ENCODE peak calls at places on chromosomes 16 and 17, in six cellular contexts. U, B, H, S, T and X are unnamed samples.

GRCh38 chr16:78483124-78483992 is 383.9 kb downstream of the WWOX start:
- DNase-seq in U (no peak), B (no peak), H (no peak), S (no peak), T (no peak), X (no peak)

GRCh38 chr17:32609085-32609484 is 122.3 kb downstream of the CDK5R1 start:
- DNase-seq in U (no peak), B (no peak), H (no peak), S (no peak), T (no peak), X (no peak)

GRCh38 chr16:57341441-57342303 is 16.9 kb upstream of the CCL22 start:
- DNase-seq in U (peak), B (peak), H (no peak), S (no peak), T (no peak), X (no peak)

GRCh38 chr17:7922499-7923289 is 6.6 kb upstream of the RNF227 start:
- DNase-seq in U (peak), B (peak), H (peak), S (peak), T (peak), X (peak)

GRCh38 chr16:49471038-49471727 is 97.6 kb downstream of the C16orf78 start:
- DNase-seq in U (no peak), B (no peak), H (peak), S (peak), T (no peak), X (no peak)

GRCh38 chr17:27499451-27500265 is 43.4 kb downstream of the KSR1 start:
- DNase-seq in U (no peak), B (no peak), H (no peak), S (no peak), T (no peak), X (no peak)

GRCh38 chr16:84759061-84759460 is 59.3 kb downstream of the USP10 start:
- DNase-seq in U (peak), B (peak), H (no peak), S (no peak), T (no peak), X (no peak)

GRCh38 chr17:72592242-72592966 is 471.6 kb downstream of the SOX9 start:
- DNase-seq in U (peak), B (peak), H (peak), S (peak), T (peak), X (peak)

GRCh38 chr16:85422374-85423185 is 190.5 kb upstream of the GSE1 start:
- DNase-seq in U (no peak), B (no peak), H (peak), S (no peak), T (no peak), X (no peak)

GRCh38 chr17:50660042-50660886 is 25.6 kb downstream of the ABCC3 start:
- DNase-seq in U (no peak), B (peak), H (no peak), S (no peak), T (no peak), X (no peak)

GRCh38 chr17:65892912-65893377 is 299.0 kb downstream of the CEP112 start:
- DNase-seq in U (no peak), B (no peak), H (no peak), S (no peak), T (no peak), X (no peak)

GRCh38 chr16:31269541-31269940 is 9.8 kb downstream of the ITGAM start:
- DNase-seq in U (no peak), B (no peak), H (no peak), S (no peak), T (no peak), X (no peak)

GRCh38 chr17:52383493-52384100 is 225.1 kb upstream of the CA10 start:
- DNase-seq in U (peak), B (peak), H (peak), S (peak), T (peak), X (peak)

GRCh38 chr17:39165178-39165843 is 650 bp downstream of the ARL5C start:
- DNase-seq in U (no peak), B (no peak), H (peak), S (no peak), T (no peak), X (peak)

GRCh38 chr16:24729967-24730815 is 740 bp downstream of the TNRC6A start:
- DNase-seq in U (peak), B (peak), H (no peak), S (no peak), T (peak), X (peak)

GRCh38 chr17:2064511-2064910 is 9.6 kb downstream of the HIC1 start:
- DNase-seq in U (peak), B (no peak), H (no peak), S (no peak), T (no peak), X (no peak)

GRCh38 chr17:50114849-50115357 is 15.1 kb downstream of the SAMD14 start:
- DNase-seq in U (peak), B (peak), H (peak), S (peak), T (peak), X (no peak)

GRCh38 chr16:2990891-2991290 is 10.6 kb upstream of the PKMYT1 start:
- DNase-seq in U (no peak), B (no peak), H (no peak), S (no peak), T (no peak), X (no peak)

GRCh38 chr17:67585077-67585602 is 132.6 kb upstream of the NOL11 start:
- DNase-seq in U (peak), B (peak), H (no peak), S (no peak), T (peak), X (no peak)

GRCh38 chr16:1777375-1778199 is 4.7 kb upstream of the MRPS34 start:
- DNase-seq in U (no peak), B (no peak), H (no peak), S (no peak), T (no peak), X (no peak)

GRCh38 chr17:18037482-18037881 is 1.5 kb downstream of the ATPAF2 start:
- DNase-seq in U (no peak), B (no peak), H (no peak), S (no peak), T (no peak), X (no peak)

GRCh38 chr17:74392848-74393247 is 25.5 kb downstream of the GPR142 start:
- DNase-seq in U (no peak), B (no peak), H (peak), S (peak), T (peak), X (no peak)

GRCh38 chr17:57121308-57122042 is 36.4 kb downstream of the AKAP1 start:
- DNase-seq in U (peak), B (peak), H (no peak), S (peak), T (peak), X (peak)

GRCh38 chr16:79871906-79872305 is 271.4 kb upstream of the MAF start:
- DNase-seq in U (no peak), B (no peak), H (no peak), S (no peak), T (no peak), X (no peak)

GRCh38 chr17:64103751-64104364 is 26.1 kb downstream of the ERN1 start:
- DNase-seq in U (peak), B (peak), H (no peak), S (no peak), T (no peak), X (no peak)

GRCh38 chr16:82846806-82847205 is 220.0 kb downstream of the CDH13 start:
- DNase-seq in U (no peak), B (no peak), H (no peak), S (no peak), T (no peak), X (no peak)

GRCh38 chr16:71440669-71441347 is 1.0 kb downstream of the TLE7 start:
- DNase-seq in U (no peak), B (no peak), H (peak), S (peak), T (peak), X (no peak)

GRCh38 chr16:15874745-15875314 is 13.6 kb downstream of the CEP20 start:
- DNase-seq in U (peak), B (peak), H (peak), S (peak), T (peak), X (peak)

GRCh38 chr16:67213197-67214019 is 13.5 kb upstream of the TMEM208 start:
- DNase-seq in U (no peak), B (no peak), H (no peak), S (no peak), T (no peak), X (no peak)

DNA sequence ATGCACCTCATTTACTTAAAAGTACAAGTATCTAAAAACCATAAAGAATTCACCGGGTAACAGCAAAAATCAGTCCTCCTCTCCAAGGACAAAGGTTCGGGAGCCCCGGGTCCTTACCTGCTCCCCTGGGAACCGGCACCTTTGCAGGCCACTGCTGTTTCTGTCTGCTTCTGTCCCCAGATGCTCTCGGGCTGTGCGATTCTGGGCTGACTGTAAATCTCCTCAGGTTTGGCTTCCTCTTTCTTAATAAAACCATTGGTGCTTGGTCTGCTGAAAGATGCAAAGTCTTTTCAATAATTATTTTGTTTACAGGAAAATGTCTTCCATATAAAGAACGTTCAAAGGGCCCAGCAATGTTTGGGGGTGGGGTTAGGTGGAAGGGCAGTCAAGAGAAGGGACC is 63.9 kb downstream of the MARCHF10 start:
- DNase-seq in U (no peak), B (no peak), H (no peak), S (peak), T (no peak), X (no peak)
- H2BK15ac ChIP-seq in U (no peak), B (no peak), H (no peak), S (no peak), T (no peak), X (no peak)

DNA sequence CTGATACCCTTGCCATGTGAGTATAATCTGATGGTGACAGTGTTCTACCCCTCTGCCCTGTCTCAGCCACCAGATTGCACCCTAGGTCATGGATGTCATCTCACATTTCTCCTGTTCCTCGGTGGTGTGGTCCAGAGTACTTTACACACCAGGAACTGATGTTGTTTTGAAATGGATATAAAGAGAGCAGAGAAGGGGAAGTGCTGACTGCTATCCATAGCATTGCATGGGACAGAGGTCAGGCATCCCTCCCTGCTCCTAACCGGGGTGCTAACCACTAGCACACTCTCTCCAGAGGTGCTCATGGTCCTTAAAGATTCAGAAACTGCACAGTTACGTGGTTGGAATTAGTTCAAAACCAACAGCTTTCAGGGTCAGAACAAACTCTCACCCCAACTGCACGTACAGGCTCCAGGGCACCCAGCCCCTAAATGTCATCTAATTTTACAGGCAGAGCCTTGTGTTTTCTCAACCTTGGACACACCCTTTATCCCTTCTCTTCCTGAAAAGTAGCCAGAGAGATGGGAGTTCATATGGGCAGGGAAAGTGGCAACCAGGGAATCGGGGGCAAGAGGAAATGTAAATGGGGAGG is 16.3 kb downstream of the TTLL6 start:
- DNase-seq in U (no peak), B (no peak), H (no peak), S (no peak), T (no peak), X (no peak)
- H3K4me2 ChIP-seq in U (no peak), B (no peak), H (no peak), S (no peak), T (no peak), X (no peak)

GRCh38 chr16:88561485-88562369 is 8.5 kb upstream of the ZC3H18 start:
- DNase-seq in U (peak), B (peak), H (peak), S (peak), T (peak), X (peak)
- H3K9ac ChIP-seq in U (peak), B (peak), H (no peak), S (no peak), T (no peak), X (no peak)

DNA sequence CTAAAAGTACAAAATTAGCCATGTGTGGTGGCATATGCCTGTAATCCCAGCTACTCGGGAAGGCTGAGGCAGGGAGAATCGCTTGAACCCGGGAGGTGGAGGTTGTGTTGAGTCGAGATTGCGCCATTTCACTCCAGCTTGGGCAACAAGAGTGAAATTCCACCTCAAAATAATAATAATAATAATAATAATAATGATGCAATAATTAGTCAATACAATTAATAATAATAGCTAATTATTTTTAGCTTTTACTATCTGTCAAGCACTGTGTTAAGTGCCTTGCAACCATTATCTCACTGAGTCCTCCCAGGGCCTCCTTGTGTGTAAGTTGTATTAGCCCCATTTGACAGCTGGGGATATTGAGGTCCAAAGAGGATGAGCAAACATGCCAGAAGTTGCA is 14.3 kb upstream of the HS3ST3A1 start:
- DNase-seq in U (no peak), B (no peak), H (no peak), S (no peak), T (no peak), X (no peak)
- H2BK15ac ChIP-seq in U (no peak), B (no peak), H (no peak), S (no peak), T (no peak), X (no peak)